ENCODE peak calls at places on chromosomes 4 and X, in ten cellular contexts. G, I, P, L, Q, X, H, V, B and Z are unnamed samples.

GRCh38 chr4:133143775-133144430 is 5.2 kb upstream of the PCDH10 start:
- DNase-seq in Q (no peak), P (no peak), V (no peak), B (no peak), L (no peak), X (no peak), H (no peak), I (no peak), G (no peak), Z (no peak)

GRCh38 chr4:65007841-65008439 is 598.7 kb upstream of the TECRL start:
- DNase-seq in G (no peak), I (no peak), Q (no peak), X (peak), L (peak), H (peak), B (no peak), V (peak), P (no peak), Z (peak)

GRCh38 chr4:128565565-128566186 is 243.8 kb upstream of the JADE1 start:
- DNase-seq in G (no peak), V (peak), L (peak), Q (peak), I (no peak), B (no peak), X (peak), P (no peak), H (no peak), Z (peak)

GRCh38 chr4:150004481-150004880 is 73.8 kb upstream of the DCLK2 start:
- DNase-seq in V (no peak), X (no peak), H (no peak), Q (no peak), L (no peak), P (no peak), G (no peak), B (no peak), I (no peak), Z (no peak)

GRCh38 chrX:119684916-119685224 is 8.1 kb downstream of the SEPTIN6 start:
- DNase-seq in L (no peak), P (no peak), I (no peak), H (no peak), X (no peak), V (no peak), G (no peak), Q (no peak), B (no peak), Z (no peak)

GRCh38 chrX:33840176-33840575 is 291.9 kb downstream of the FAM47A start:
- DNase-seq in H (no peak), Q (no peak), I (no peak), B (no peak), G (no peak), X (peak), P (no peak), V (peak), L (peak), Z (no peak)

GRCh38 chr4:102883278-102883677 is 14.5 kb downstream of the CISD2 start:
- DNase-seq in L (no peak), H (no peak), X (no peak), V (no peak), G (no peak), P (no peak), B (no peak), Q (no peak), I (no peak), Z (no peak)

GRCh38 chr4:165970703-165971420 is 97.8 kb downstream of the TLL1 start:
- DNase-seq in H (no peak), I (no peak), V (no peak), Q (no peak), B (no peak), L (no peak), X (no peak), G (no peak), P (no peak), Z (no peak)

GRCh38 chr4:14807857-14808256 is 194.4 kb upstream of the CPEB2 start:
- DNase-seq in V (no peak), X (no peak), B (no peak), L (no peak), I (no peak), H (no peak), G (no peak), Q (no peak), P (no peak), Z (no peak)

GRCh38 chr4:57614533-57614932 is 504.3 kb upstream of the IGFBP7 start:
- DNase-seq in L (no peak), Q (no peak), H (no peak), B (no peak), P (no peak), V (no peak), I (no peak), X (no peak), G (no peak), Z (no peak)